ENCODE peak calls at places on chromosomes 16 and 17, in seven cellular contexts. P is GM03348; Z is CD4-positive, alpha-beta memory T cell; R is renal cortical epithelial cell; V is Calu3; N is stimulated activated CD8-positive, alpha-beta memory T cell treated with anti-CD3 and anti-CD28 coated beads, Interleukin-7, amount 100 ng/mL, for 24 hours; I is GM18507. D is an unnamed sample.

GRCh38 chr16:53061256-53061655 is 6.5 kb downstream of the CHD9 start:
- DNase-seq in N (no peak), I (no peak), V (no peak), Z (no peak), P (no peak), R (no peak), D (no peak)

GRCh38 chr17:39123627-39124026 is 27.8 kb downstream of the PLXDC1 start:
- DNase-seq in I (no peak), V (no peak), N (no peak), R (no peak), Z (no peak), P (no peak), D (no peak)

GRCh38 chr16:79897444-79898146 is 297.1 kb upstream of the MAF start:
- DNase-seq in P (no peak), V (peak; percentile 13), N (no peak), R (peak; percentile 96), Z (no peak), I (no peak), D (no peak)

GRCh38 chr16:70683146-70683944 is 2.5 kb downstream of the MTSS2 start:
- DNase-seq in I (no peak), N (no peak), P (no peak), V (no peak), R (no peak), Z (no peak), D (no peak)

GRCh38 chr16:84308120-84308519 is 13.4 kb downstream of the WFDC1 start:
- DNase-seq in N (no peak), V (peak; percentile 78), R (peak; percentile 30), I (no peak), P (peak; percentile 52), Z (no peak), D (peak; percentile 15)

GRCh38 chr16:86722970-86723369 is 144.6 kb downstream of the FOXL1 start:
- DNase-seq in V (no peak), Z (no peak), P (peak; percentile 81), N (no peak), R (no peak), I (no peak), D (no peak)

GRCh38 chr17:21213491-21214014 is 408 bp downstream of the TMEM11 start:
- DNase-seq in Z (no peak), I (peak; percentile 8), P (peak; percentile 67), N (no peak), V (peak; percentile 8), R (no peak), D (no peak)

GRCh38 chr16:57013902-57014301 is 24.5 kb downstream of the NLRC5 start:
- DNase-seq in I (no peak), P (no peak), Z (no peak), V (no peak), R (no peak), N (no peak), D (no peak)

GRCh38 chr16:15464401-15465186 is 30.2 kb downstream of the BMERB1 start:
- DNase-seq in I (no peak), V (no peak), Z (no peak), P (no peak), R (no peak), N (no peak), D (no peak)

GRCh38 chr17:77601054-77601979 is 357.2 kb upstream of the TNRC6C start:
- DNase-seq in V (no peak), Z (no peak), I (no peak), R (no peak), P (peak; percentile 47), N (no peak), D (no peak)

GRCh38 chr16:88407807-88408206 is 25.0 kb downstream of the ZNF469 start:
- DNase-seq in N (no peak), Z (no peak), P (no peak), R (no peak), I (no peak), V (no peak), D (no peak)

GRCh38 chr17:6435968-6436367 is 1.0 kb upstream of the AIPL1 start:
- DNase-seq in P (peak; percentile 91), V (peak; percentile 59), Z (peak; percentile 58), R (peak; percentile 42), I (peak; percentile 61), N (peak; percentile 30), D (peak; percentile 51)

GRCh38 chr17:76726231-76726765 is at the start of gene JMJD6:
- DNase-seq in N (peak; percentile 88), V (peak; percentile 95), I (peak; percentile 86), R (peak; percentile 87), P (peak; percentile 95), Z (no peak), D (peak; percentile 96)

GRCh38 chr16:1408171-1408837 is 6.2 kb downstream of the UNKL start:
- DNase-seq in R (peak; percentile 46), N (peak; percentile 95), P (peak; percentile 99), V (peak; percentile 98), Z (peak; percentile 92), I (peak; percentile 90), D (peak; percentile 92)

GRCh38 chr17:40071720-40072480 is 9.1 kb downstream of the THRA start:
- DNase-seq in R (peak; percentile 84), P (no peak), Z (no peak), I (no peak), N (no peak), V (peak; percentile 100), D (peak; percentile 76)

GRCh38 chr17:75044716-75045115 is 2.1 kb downstream of the ATP5PD start:
- DNase-seq in Z (no peak), I (no peak), P (no peak), R (no peak), V (no peak), N (no peak), D (no peak)